ENCODE peak calls at places on chromosome 19, in six cellular contexts. J is adrenal gland, G is ovary, T is spleen, Y is tibial nerve, Z is cardiac muscle cell. H is an unnamed sample. For H3K4me1 and H3K9me3, the result is how much of the 10 kb centered on the place peaks cover.

GRCh38 chr19:2648528-2648937 is 54.0 kb downstream of the GNG7 start:
- DNase-seq in J (peak), G (peak), T (peak), Y (no peak), Z (peak), H (peak)

GRCh38 chr19:43430142-43430710 is 15.5 kb downstream of the TEX101 start:
- DNase-seq in J (no peak), G (no peak), T (no peak), Y (no peak), Z (no peak), H (no peak)

GRCh38 chr19:5591476-5591875 is 23.7 kb upstream of the TINCR start:
- DNase-seq in J (no peak), G (no peak), T (peak), Y (no peak), Z (no peak), H (no peak)

GRCh38 chr19:2495651-2496316 is 19.9 kb downstream of the GADD45B start:
- DNase-seq in J (peak), G (peak), T (no peak), Y (no peak), Z (peak), H (no peak)

GRCh38 chr19:5153601-5154128 is 184.8 kb downstream of the KDM4B start:
- DNase-seq in J (no peak), G (no peak), T (peak), Y (no peak), Z (no peak), H (no peak)

GRCh38 chr19:10858204-10858828 is 10.1 kb downstream of the C19orf38 start:
- DNase-seq in J (no peak), G (no peak), T (no peak), Y (no peak), Z (peak), H (no peak)

GRCh38 chr19:7978196-7978825 is 27.1 kb downstream of the ELAVL1 start:
- DNase-seq in J (no peak), G (no peak), T (peak), Y (no peak), Z (no peak), H (no peak)

GRCh38 chr19:34962281-34962944 is 1.6 kb downstream of the ZNF792 start:
- DNase-seq in J (no peak), G (no peak), T (no peak), Y (no peak), Z (no peak), H (peak)

GRCh38 chr19:2239771-2240770 is 3.4 kb downstream of the SF3A2 start:
- DNase-seq in J (peak), G (no peak), T (no peak), Y (no peak), Z (no peak), H (peak)

GRCh38 chr19:48284891-48285290 is 15.0 kb downstream of the ZNF114 start:
- DNase-seq in J (no peak), G (no peak), T (no peak), Y (no peak), Z (peak), H (no peak)

GRCh38 chr19:4015705-4016402 is 8.3 kb downstream of the PIAS4 start:
- DNase-seq in J (peak), G (peak), T (no peak), Y (no peak), Z (no peak), H (no peak)

GRCh38 chr19:35153701-35154534 is 617 bp upstream of the FXYD5 start:
- DNase-seq in J (no peak), G (peak), T (peak), Y (no peak), Z (peak), H (peak)

GRCh38 chr19:39131255-39131755 is 5.7 kb downstream of the PAK4 start:
- DNase-seq in J (no peak), G (no peak), T (no peak), Y (no peak), Z (no peak), H (no peak)

GRCh38 chr19:16025108-16026101 is 50.9 kb upstream of the TPM4 start:
- DNase-seq in J (peak), G (no peak), T (peak), Y (no peak), Z (no peak), H (no peak)

GRCh38 chr19:8615813-8616596 is 5.5 kb upstream of the ADAMTS10 start:
- DNase-seq in J (peak), G (peak), T (peak), Y (peak), Z (peak), H (peak)

GRCh38 chr19:15629003-15629880 is 11.5 kb upstream of the CYP4F3 start:
- DNase-seq in J (peak), G (peak), T (peak), Y (peak), Z (no peak), H (peak)

GRCh38 chr19:28168557-28168956 is 1044.4 kb downstream of the UQCRFS1 start:
- DNase-seq in J (no peak), G (no peak), T (no peak), Y (no peak), Z (no peak), H (no peak)

GRCh38 chr19:56162258-56162657 is 13.6 kb upstream of the GALP start:
- DNase-seq in J (no peak), G (no peak), T (no peak), Y (no peak), Z (no peak), H (no peak)

GRCh38 chr19:38452430-38453366 is 19.2 kb downstream of the RYR1 start:
- DNase-seq in J (no peak), G (no peak), T (no peak), Y (no peak), Z (peak), H (no peak)

GRCh38 chr19:1616875-1617274 is 11.6 kb upstream of the UQCR11 start:
- DNase-seq in J (no peak), G (no peak), T (no peak), Y (no peak), Z (no peak), H (no peak)

DNA sequence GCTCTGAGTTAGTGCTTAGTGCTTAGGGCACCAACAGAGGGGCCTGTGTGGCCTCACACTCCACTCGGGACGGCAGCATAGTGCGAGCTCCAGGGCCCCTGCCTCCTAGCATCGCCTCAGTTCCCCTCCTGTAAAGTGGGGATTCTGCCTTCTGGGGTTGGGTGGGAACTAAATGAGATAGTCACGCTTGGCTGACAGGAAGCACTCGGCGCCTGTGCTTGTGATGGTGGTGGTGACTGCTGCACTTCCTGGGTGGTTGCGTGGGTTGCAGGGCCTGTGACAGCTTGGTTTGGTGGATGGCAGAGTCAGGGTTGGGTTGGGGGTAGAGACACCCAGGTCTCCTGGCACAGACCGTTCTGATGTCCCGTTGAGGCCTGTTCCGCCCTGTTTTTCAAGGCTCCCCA is 7.7 kb downstream of the PLEKHF1 start:
- DNase-seq in J (no peak), G (no peak), T (peak), Y (no peak), Z (no peak), H (peak)
- H3K27ac ChIP-seq in J (no peak), G (no peak), T (peak), Y (peak), Z (no peak), H (peak)

GRCh38 chr19:18274776-18275356 is 614 bp upstream of the IQCN start:
- DNase-seq in J (peak), G (peak), T (peak), Y (peak), Z (no peak), H (no peak)
- H3K4me1 ChIP-seq in J (under half), G (under half), T (half or more), Y (half or more), Z (under half), H (under half)

DNA sequence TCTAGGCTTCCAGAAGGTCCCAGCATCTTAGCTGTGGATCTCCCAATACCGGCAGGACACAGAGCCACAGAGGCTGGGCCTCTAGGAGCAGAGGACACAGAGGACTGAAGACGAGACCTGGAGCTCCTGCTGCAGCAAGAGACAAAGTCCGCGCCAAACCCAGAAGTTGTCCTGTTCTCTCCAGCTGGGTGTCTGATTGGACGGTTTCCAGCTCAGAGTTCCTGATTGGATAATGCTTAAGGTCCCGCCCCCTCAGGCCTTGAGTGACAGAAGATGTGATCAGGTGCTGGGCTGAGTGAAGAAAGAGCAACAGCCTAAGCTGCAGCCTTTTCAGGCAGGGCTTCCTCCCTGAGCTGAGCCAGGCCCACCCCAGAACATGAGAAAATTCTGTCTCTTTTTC is 59.9 kb upstream of the ZNF85 start:
- DNase-seq in J (no peak), G (no peak), T (no peak), Y (no peak), Z (no peak), H (no peak)
- H3K9me3 ChIP-seq in J (under half), G (under half), T (half or more), Y (half or more), Z (under half), H (under half)

DNA sequence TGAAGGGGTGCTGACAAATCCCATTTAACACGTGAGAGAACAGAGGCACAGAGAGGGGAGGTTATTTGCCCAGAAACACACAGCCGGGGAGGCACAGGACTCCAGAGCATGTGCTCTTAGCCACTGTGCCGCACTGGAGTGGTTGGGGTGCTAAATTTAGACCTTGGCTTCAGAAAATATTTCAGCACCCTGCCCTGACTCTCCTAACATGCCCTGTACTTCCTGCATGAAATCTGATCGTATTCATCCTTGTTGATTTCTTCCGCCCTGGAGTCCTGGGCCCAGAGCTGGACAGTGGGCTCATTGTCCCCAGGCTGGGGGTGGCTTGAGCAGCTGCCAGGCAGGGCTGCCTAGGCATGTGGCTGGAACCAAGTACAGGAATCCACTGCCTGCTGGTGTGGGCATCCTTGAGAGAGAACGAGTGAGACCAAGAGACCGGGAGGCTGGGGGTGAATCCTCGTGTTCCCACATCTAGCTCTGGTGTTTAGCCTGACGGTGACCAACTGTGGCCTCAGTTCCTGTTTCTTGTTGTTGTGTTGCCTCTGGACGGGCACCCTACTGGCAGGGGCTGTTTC is 5.3 kb downstream of the SLC27A1 start:
- DNase-seq in J (peak), G (no peak), T (no peak), Y (peak), Z (peak), H (no peak)
- H3K27ac ChIP-seq in J (peak), G (no peak), T (no peak), Y (peak), Z (peak), H (no peak)

GRCh38 chr19:29680937-29681336 is 15.7 kb downstream of the PLEKHF1 start:
- DNase-seq in J (no peak), G (no peak), T (no peak), Y (no peak), Z (no peak), H (no peak)
- H3K4me1 ChIP-seq in J (under half), G (under half), T (half or more), Y (half or more), Z (under half), H (half or more)

GRCh38 chr19:23527797-23528196 is 132.5 kb upstream of the ZNF91 start:
- DNase-seq in J (no peak), G (no peak), T (no peak), Y (no peak), Z (no peak), H (no peak)
- H3K9me3 ChIP-seq in J (under half), G (under half), T (half or more), Y (under half), Z (under half), H (under half)

DNA sequence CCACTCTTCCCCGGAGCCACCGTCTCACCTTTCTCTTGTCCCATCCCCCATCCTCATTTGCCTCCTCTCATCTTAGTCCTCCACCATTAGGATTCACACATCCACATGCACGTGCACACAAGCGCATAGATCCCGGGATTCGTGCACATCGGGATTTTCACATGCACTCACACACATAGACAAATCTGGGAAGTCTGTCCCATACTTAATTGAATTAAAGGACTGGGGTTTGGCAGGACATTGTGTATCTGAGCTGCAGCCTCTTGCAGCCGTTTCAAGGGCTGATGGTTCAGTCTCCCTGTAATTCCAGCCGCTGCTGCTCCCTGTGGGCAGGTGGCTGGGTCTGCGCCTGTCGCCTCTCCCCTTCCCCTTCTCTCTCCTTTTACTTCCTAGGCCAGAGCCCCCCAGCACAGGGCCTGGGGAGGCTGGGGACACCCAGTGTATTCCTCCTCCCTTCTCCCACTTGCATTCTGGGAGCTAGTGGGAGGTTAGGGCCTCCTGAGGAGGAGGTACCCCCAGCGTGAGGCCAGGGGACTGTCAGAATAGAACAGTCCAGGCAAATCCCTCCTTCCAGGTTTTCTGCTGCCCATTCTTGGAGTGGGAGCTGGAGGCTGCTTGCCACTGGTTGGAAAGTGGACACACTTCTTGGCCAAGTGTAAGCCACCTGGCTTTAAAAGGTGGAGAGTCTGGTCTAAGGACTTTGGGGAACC is 43.6 kb downstream of the LYL1 start:
- DNase-seq in J (no peak), G (no peak), T (no peak), Y (no peak), Z (no peak), H (no peak)
- H3K27ac ChIP-seq in J (no peak), G (no peak), T (no peak), Y (peak), Z (no peak), H (no peak)

GRCh38 chr19:41877490-41877876 is 404 bp downstream of the CD79A start:
- DNase-seq in J (no peak), G (no peak), T (peak), Y (no peak), Z (no peak), H (no peak)

GRCh38 chr19:41879670-41880328 is 2.7 kb downstream of the CD79A start:
- DNase-seq in J (no peak), G (no peak), T (no peak), Y (no peak), Z (no peak), H (no peak)

GRCh38 chr19:41877916-41878905 is 1.1 kb downstream of the CD79A start:
- DNase-seq in J (no peak), G (no peak), T (no peak), Y (no peak), Z (no peak), H (no peak)

GRCh38 chr19:41880329-41880708 is 2.7 kb upstream of the ARHGEF1 start:
- DNase-seq in J (no peak), G (no peak), T (no peak), Y (no peak), Z (no peak), H (no peak)

GRCh38 chr19:41879080-41879479 is 2.0 kb downstream of the CD79A start:
- DNase-seq in J (no peak), G (no peak), T (no peak), Y (no peak), Z (no peak), H (no peak)
- H3K4me1 ChIP-seq in J (under half), G (under half), T (half or more), Y (under half), Z (under half), H (half or more)

GRCh38 chr19:51546107-51546649 is 14.7 kb upstream of the SIGLEC6 start:
- DNase-seq in J (no peak), G (no peak), T (no peak), Y (no peak), Z (no peak), H (no peak)
- H3K9me3 ChIP-seq in J (under half), G (under half), T (under half), Y (under half), Z (under half), H (under half)

GRCh38 chr19:55115446-55116065 is 1.9 kb downstream of the PPP1R12C start:
- DNase-seq in J (no peak), G (peak), T (no peak), Y (no peak), Z (no peak), H (no peak)

GRCh38 chr19:55117636-55118391 is at the start of gene PPP1R12C:
- DNase-seq in J (peak), G (peak), T (peak), Y (peak), Z (peak), H (peak)

GRCh38 chr19:55116232-55117062 is 990 bp downstream of the PPP1R12C start:
- DNase-seq in J (peak), G (peak), T (peak), Y (no peak), Z (no peak), H (peak)

GRCh38 chr19:55118401-55118991 is 1.1 kb upstream of the PPP1R12C start:
- DNase-seq in J (peak), G (peak), T (peak), Y (no peak), Z (peak), H (no peak)

GRCh38 chr19:55117063-55117635 is 288 bp downstream of the PPP1R12C start:
- DNase-seq in J (peak), G (no peak), T (peak), Y (no peak), Z (peak), H (no peak)
- H3K27ac ChIP-seq in J (peak), G (peak), T (peak), Y (peak), Z (peak), H (peak)

H was measured in effector memory CD4-positive, alpha-beta T cell.